ENCODE peak calls at places on chromosome X, in ten cellular contexts. O is A549; D is Panc1; H is ascending aorta; J is left lung; V is left ventricle myocardium inferior; Y is MM.1S; N is cardiac muscle cell; K is CD8-positive, alpha-beta T cell; X is mesendoderm. U is an unnamed sample. For H3K4me1, the result is how much of the 10 kb centered on the place peaks cover.

GRCh38 chrX:97616883-97617510 is 733.3 kb downstream of the RPA4 start:
- DNase-seq in Y (peak), D (no peak), O (peak), V (no peak), K (no peak), N (peak), H (no peak), X (peak), J (no peak), U (no peak)

GRCh38 chrX:104084534-104085277 is 8.7 kb upstream of the TMSB15C start:
- DNase-seq in O (no peak), V (no peak), Y (no peak), X (no peak), H (no peak), J (no peak), D (no peak), K (no peak), N (peak), U (no peak)

GRCh38 chrX:5528057-5528456 is 700.6 kb downstream of the NLGN4X start:
- DNase-seq in O (no peak), K (no peak), N (no peak), D (no peak), X (no peak), V (no peak), H (no peak), J (no peak), Y (no peak), U (no peak)

GRCh38 chrX:30301977-30302376 is 7.2 kb downstream of the NR0B1 start:
- DNase-seq in V (no peak), O (no peak), J (no peak), K (no peak), D (no peak), Y (no peak), N (peak), H (no peak), X (peak), U (no peak)

GRCh38 chrX:57453901-57454300 is 137.9 kb upstream of the ZXDB start:
- DNase-seq in O (no peak), K (no peak), H (no peak), J (no peak), D (peak), X (peak), V (no peak), N (peak), Y (peak), U (no peak)

GRCh38 chrX:72101597-72102037 is 30.1 kb downstream of the RTL5 start:
- DNase-seq in K (no peak), J (no peak), Y (no peak), X (peak), H (no peak), O (no peak), N (no peak), V (no peak), D (no peak), U (no peak)

GRCh38 chrX:81355436-81355835 is 153.5 kb downstream of the SH3BGRL start:
- DNase-seq in V (no peak), D (no peak), Y (no peak), H (no peak), X (peak), N (no peak), O (no peak), K (no peak), J (no peak), U (no peak)

GRCh38 chrX:151754042-151754419 is 19.5 kb downstream of the CNGA2 start:
- DNase-seq in X (peak), K (no peak), N (peak), D (no peak), O (peak), V (no peak), Y (no peak), J (no peak), H (no peak), U (peak)

GRCh38 chrX:155766321-155766720 is 114.8 kb upstream of the VAMP7 start:
- DNase-seq in V (no peak), X (peak), O (no peak), Y (no peak), N (no peak), K (no peak), D (no peak), H (no peak), J (no peak), U (no peak)

GRCh38 chrX:3181846-3182245 is 140.6 kb downstream of the ARSF start:
- DNase-seq in H (no peak), J (no peak), Y (no peak), D (no peak), X (no peak), N (peak), K (no peak), V (no peak), O (no peak), U (no peak)

GRCh38 chrX:31580726-31581125 is 508.9 kb upstream of the FTHL17 start:
- DNase-seq in V (no peak), Y (no peak), J (no peak), N (peak), D (no peak), X (peak), H (no peak), K (no peak), O (no peak), U (no peak)

GRCh38 chrX:129786210-129786651 is 6.5 kb downstream of the SASH3 start:
- DNase-seq in H (no peak), J (no peak), X (no peak), Y (peak), D (no peak), N (no peak), V (no peak), K (no peak), O (no peak), U (no peak)

GRCh38 chrX:69121321-69122000 is 43.8 kb downstream of the PJA1 start:
- DNase-seq in K (no peak), V (no peak), O (no peak), Y (no peak), H (no peak), X (no peak), N (no peak), D (no peak), J (no peak), U (no peak)

GRCh38 chrX:28408017-28408723 is 179.1 kb upstream of the IL1RAPL1 start:
- DNase-seq in D (no peak), X (no peak), O (no peak), V (no peak), H (no peak), J (no peak), N (no peak), K (no peak), Y (no peak), U (no peak)

GRCh38 chrX:15127010-15127409 is 142.9 kb downstream of the ASB9 start:
- DNase-seq in D (no peak), J (no peak), V (no peak), K (no peak), N (no peak), H (no peak), X (no peak), O (no peak), Y (no peak), U (no peak)

GRCh38 chrX:134542485-134542884 is 82.5 kb downstream of the HPRT1 start:
- DNase-seq in O (no peak), Y (no peak), N (peak), D (no peak), X (peak), K (no peak), J (no peak), V (no peak), H (no peak), U (peak)

GRCh38 chrX:151695583-151695930 is 299 bp downstream of the PRRG3 start:
- DNase-seq in K (no peak), V (no peak), H (no peak), N (no peak), Y (no peak), D (no peak), J (no peak), X (no peak), O (no peak), U (no peak)

GRCh38 chrX:26373829-26374228 is 157.9 kb downstream of the MAGEB5 start:
- DNase-seq in J (no peak), D (no peak), K (no peak), O (no peak), N (no peak), X (no peak), H (no peak), Y (no peak), V (no peak), U (no peak)

GRCh38 chrX:15216280-15216679 is 53.6 kb downstream of the ASB9 start:
- DNase-seq in N (no peak), K (no peak), V (no peak), X (no peak), J (no peak), D (no peak), O (no peak), H (no peak), Y (no peak), U (no peak)

GRCh38 chrX:10101269-10101668 is 55.5 kb upstream of the CLCN4 start:
- DNase-seq in H (no peak), V (no peak), Y (no peak), N (no peak), J (no peak), X (no peak), D (no peak), O (no peak), K (no peak), U (no peak)
- H3K27ac ChIP-seq in H (peak), V (no peak), Y (no peak), N (no peak), J (no peak), X (no peak), D (no peak), O (no peak), K (no peak), U (no peak)

DNA sequence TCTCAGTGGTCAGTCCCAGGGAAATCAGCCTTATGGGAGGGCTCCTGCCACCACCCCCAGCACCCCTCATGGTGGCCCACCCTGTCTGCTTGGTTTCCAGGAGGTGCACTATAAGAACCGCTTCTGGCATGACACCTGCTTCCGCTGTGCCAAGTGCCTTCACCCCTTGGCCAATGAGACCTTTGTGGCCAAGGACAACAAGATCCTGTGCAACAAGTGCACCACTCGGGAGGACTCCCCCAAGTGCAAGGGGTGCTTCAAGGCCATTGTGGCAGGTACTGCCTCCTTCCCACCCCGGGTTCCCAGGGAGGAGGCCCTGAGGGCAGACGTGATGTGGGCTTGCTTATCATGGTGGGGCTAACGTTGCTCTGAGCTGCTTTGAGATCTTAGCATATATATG is 44.3 kb downstream of the MAP7D3 start:
- DNase-seq in O (no peak), J (no peak), H (no peak), N (no peak), K (no peak), V (no peak), Y (no peak), D (no peak), X (no peak), U (no peak)
- H3K4me1 ChIP-seq in O (under half), J (under half), H (under half), N (under half), K (under half), V (half or more), Y (under half), D (under half), X (under half), U (under half)

GRCh38 chrX:10166731-10167149 is 10.0 kb downstream of the CLCN4 start:
- DNase-seq in H (no peak), V (peak), D (no peak), O (no peak), N (peak), X (no peak), J (peak), Y (no peak), K (no peak), U (no peak)

GRCh38 chrX:10169180-10169579 is 12.4 kb downstream of the CLCN4 start:
- DNase-seq in Y (no peak), O (no peak), X (no peak), N (no peak), D (no peak), V (no peak), H (no peak), K (no peak), J (no peak), U (no peak)

GRCh38 chrX:10167573-10167972 is 10.8 kb downstream of the CLCN4 start:
- DNase-seq in J (no peak), Y (peak), D (no peak), K (no peak), H (no peak), N (no peak), V (no peak), O (no peak), X (no peak), U (no peak)

GRCh38 chrX:10166248-10166716 is 9.5 kb downstream of the CLCN4 start:
- DNase-seq in V (no peak), Y (no peak), J (no peak), K (no peak), N (no peak), H (no peak), X (no peak), O (no peak), D (no peak), U (no peak)

GRCh38 chrX:10168226-10168625 is 11.5 kb downstream of the CLCN4 start:
- DNase-seq in K (no peak), O (no peak), H (no peak), J (no peak), N (peak), X (no peak), Y (peak), D (no peak), V (no peak), U (no peak)
- H3K27ac ChIP-seq in K (no peak), O (no peak), H (no peak), J (no peak), N (no peak), X (no peak), Y (no peak), D (no peak), V (no peak), U (no peak)

GRCh38 chrX:154370300-154370881 is 4.0 kb downstream of the FLNA start:
- DNase-seq in O (no peak), V (peak), J (no peak), D (no peak), N (peak), K (no peak), Y (no peak), H (no peak), X (no peak), U (no peak)
- H3K4me1 ChIP-seq in O (half or more), V (half or more), J (half or more), D (under half), N (under half), K (under half), Y (under half), H (under half), X (under half), U (under half)

GRCh38 chrX:12058087-12058486 is 80.2 kb upstream of the FRMPD4 start:
- DNase-seq in Y (no peak), N (no peak), O (no peak), D (no peak), J (no peak), X (no peak), H (no peak), K (no peak), V (no peak), U (no peak)

GRCh38 chrX:12065251-12065650 is 73.0 kb upstream of the FRMPD4 start:
- DNase-seq in V (no peak), H (no peak), Y (no peak), O (no peak), X (peak), J (no peak), D (no peak), K (no peak), N (peak), U (no peak)

DNA sequence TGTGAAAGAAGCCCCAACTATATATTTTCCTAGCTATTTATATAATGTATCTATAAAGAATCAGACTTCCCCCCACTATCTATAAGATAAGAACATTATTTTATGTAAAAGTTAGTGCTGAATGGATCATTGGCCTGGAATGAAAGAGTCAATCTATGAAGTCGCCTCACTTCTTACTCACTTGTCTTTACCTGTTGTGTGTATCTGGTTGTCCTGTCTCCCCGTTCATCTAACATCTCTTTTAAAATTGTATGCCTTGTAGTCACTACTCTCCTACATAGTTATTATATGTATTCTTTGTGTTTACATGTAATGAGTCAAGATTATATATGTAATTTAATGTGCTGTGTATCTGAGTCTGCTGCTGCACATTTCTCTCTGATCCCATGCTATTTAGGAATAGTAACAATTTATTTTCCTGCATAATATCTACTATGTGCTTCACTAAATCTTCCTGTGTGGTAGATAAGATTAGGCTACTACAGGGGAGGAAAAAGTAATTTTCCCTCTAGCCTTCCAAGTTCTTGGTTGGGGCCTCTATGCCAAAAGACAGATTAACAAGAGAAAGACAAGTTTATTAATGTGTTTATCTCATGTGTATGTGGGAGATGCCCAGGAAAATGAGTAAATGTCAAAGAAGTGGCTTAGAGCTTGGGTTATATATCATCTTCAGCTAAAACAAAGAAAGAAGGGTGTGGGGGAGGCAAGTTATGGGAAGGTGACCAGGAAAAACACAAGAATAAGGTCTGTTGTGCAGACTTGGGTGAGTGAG is 77.6 kb upstream of the FRMPD4 start:
- DNase-seq in X (no peak), V (no peak), N (peak), J (no peak), H (no peak), O (no peak), Y (no peak), K (no peak), D (no peak), U (no peak)
- H3K27ac ChIP-seq in X (no peak), V (no peak), N (no peak), J (no peak), H (no peak), O (no peak), Y (no peak), K (no peak), D (no peak), U (no peak)

DNA sequence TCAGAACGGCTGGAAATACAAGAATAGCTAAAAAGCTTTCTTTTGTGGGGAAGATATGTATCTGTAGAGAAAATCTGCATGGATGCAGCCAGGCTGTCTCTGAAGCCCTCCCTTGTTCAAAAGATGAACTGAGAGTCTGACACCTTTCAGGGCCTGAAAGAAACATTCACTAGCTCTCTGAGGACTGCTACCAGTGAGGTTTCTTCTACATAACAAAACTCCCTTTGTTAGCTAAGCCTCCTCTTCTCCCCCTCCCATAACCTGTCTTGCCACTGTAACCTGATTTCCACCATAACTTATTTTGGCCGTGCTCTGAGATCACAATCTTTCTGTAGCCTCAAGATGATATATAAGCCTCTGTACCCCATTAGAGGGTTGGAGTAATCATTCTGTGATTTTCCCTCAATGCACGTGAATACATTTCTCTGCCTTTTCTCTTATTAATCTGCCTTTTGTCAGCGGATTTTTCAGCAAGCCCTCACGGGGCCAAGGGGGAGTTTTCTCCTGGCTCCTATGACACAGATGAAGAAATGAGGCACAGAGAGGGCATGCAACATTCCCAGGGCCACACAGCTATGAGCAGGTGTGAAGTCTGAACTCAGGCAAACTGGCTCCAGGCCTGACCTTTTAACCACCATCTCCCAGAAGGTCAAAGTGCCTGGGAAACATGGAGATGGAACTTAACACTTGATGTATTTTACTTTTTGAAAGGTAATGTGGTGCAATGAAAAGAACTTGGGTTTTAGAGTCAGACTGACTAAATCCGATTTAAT is 161.6 kb upstream of the PRDX4 start:
- DNase-seq in Y (no peak), N (no peak), J (no peak), K (no peak), O (no peak), D (no peak), X (peak), V (no peak), H (no peak), U (no peak)
- H3K4me1 ChIP-seq in Y (under half), N (under half), J (under half), K (under half), O (under half), D (under half), X (under half), V (under half), H (under half), U (under half)

GRCh38 chrX:133412665-133413064 is 2.6 kb downstream of the GPC4 start:
- DNase-seq in Y (no peak), J (no peak), N (no peak), D (no peak), O (no peak), X (no peak), K (no peak), H (no peak), V (no peak), U (no peak)

GRCh38 chrX:133413218-133413925 is 1.9 kb downstream of the GPC4 start:
- DNase-seq in J (no peak), X (no peak), K (no peak), O (no peak), D (no peak), N (no peak), Y (no peak), H (no peak), V (no peak), U (no peak)

GRCh38 chrX:133410555-133410954 is 4.7 kb downstream of the GPC4 start:
- DNase-seq in Y (no peak), H (no peak), N (no peak), V (no peak), D (no peak), X (no peak), K (no peak), J (no peak), O (no peak), U (no peak)

GRCh38 chrX:133414399-133415275 is 652 bp downstream of the GPC4 start:
- DNase-seq in H (no peak), N (peak), D (no peak), Y (peak), O (no peak), X (no peak), V (no peak), K (no peak), J (peak), U (no peak)

DNA sequence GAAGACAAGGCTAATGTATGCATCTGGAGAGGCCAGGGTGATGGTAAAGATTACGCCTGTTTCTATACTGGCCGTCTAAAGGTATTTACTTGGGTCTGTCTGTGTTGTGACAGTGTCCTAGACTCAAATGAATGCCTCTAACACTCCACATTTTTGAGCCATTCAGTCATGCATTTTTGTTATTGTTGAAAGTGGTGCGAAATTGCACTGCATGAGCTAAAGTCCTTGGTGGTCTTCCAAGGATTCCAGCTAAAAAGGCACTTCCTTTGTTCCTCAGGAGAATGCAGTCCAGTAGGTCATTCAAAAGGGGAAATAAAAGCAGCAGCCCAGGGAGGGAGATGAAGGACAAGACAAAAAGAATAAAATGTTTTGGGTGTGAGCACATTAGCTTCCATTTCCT is 3.0 kb downstream of the GPC4 start:
- DNase-seq in O (no peak), X (peak), Y (no peak), D (no peak), N (peak), V (no peak), J (no peak), K (no peak), H (no peak), U (no peak)
- H3K27ac ChIP-seq in O (no peak), X (no peak), Y (no peak), D (no peak), N (no peak), V (no peak), J (no peak), K (no peak), H (no peak), U (no peak)

GRCh38 chrX:40099046-40099968 is 1.5 kb upstream of the BCOR start:
- DNase-seq in H (no peak), D (no peak), X (peak), O (peak), N (no peak), V (peak), K (peak), J (peak), Y (peak), U (no peak)
- H3K4me1 ChIP-seq in H (under half), D (under half), X (under half), O (under half), N (under half), V (under half), K (under half), J (under half), Y (under half), U (under half)

GRCh38 chrX:150035531-150035930 is 97.2 kb upstream of the EOLA2 start:
- DNase-seq in Y (no peak), D (no peak), H (no peak), J (no peak), K (no peak), O (peak), V (no peak), X (no peak), N (no peak), U (no peak)
- H3K27ac ChIP-seq in Y (no peak), D (no peak), H (no peak), J (no peak), K (no peak), O (peak), V (no peak), X (no peak), N (no peak), U (no peak)

GRCh38 chrX:19775830-19776498 is 111.4 kb downstream of the SH3KBP1 start:
- DNase-seq in J (no peak), X (no peak), O (no peak), N (no peak), K (no peak), V (no peak), D (no peak), H (no peak), Y (no peak), U (no peak)
- H3K4me1 ChIP-seq in J (under half), X (under half), O (under half), N (under half), K (half or more), V (under half), D (under half), H (under half), Y (under half), U (under half)

U was measured in right atrium auricular region.